ENCODE peak calls at places on chromosomes 3 and 15, in four cellular contexts. E is upper lobe of left lung, R is H7, C is small intestine. W is an unnamed sample. For H3K27me3, the result is how much of the 10 kb centered on the place peaks cover.

GRCh38 chr3:71628571-71628970 is 45.0 kb upstream of the FOXP1 start:
- DNase-seq in R (no peak), C (no peak), E (no peak), W (no peak)

GRCh38 chr3:69033470-69033869 is 18.7 kb downstream of the TMF1 start:
- DNase-seq in R (no peak), C (no peak), E (no peak), W (no peak)

GRCh38 chr3:23746473-23746872 is 59.3 kb upstream of the UBE2E1 start:
- DNase-seq in C (no peak), R (peak), E (no peak), W (no peak)

GRCh38 chr15:52331490-52332240 is 36.1 kb upstream of the MYO5C start:
- DNase-seq in R (peak), E (peak), C (peak), W (no peak)

GRCh38 chr3:57128863-57129602 is 36.1 kb downstream of the IL17RD start:
- DNase-seq in R (no peak), E (no peak), C (no peak), W (no peak)

GRCh38 chr3:176055851-176056250 is 1141.4 kb downstream of the TBL1XR1 start:
- DNase-seq in C (no peak), E (no peak), R (no peak), W (no peak)

GRCh38 chr3:36142746-36143145 is 237.6 kb upstream of the STAC start:
- DNase-seq in C (no peak), R (no peak), E (no peak), W (no peak)

GRCh38 chr3:119330858-119331257 is 36.7 kb downstream of the ARHGAP31 start:
- DNase-seq in E (no peak), C (no peak), R (no peak), W (no peak)

GRCh38 chr15:96353931-96354730 is 23.6 kb downstream of the NR2F2 start:
- DNase-seq in R (peak), E (no peak), C (no peak), W (no peak)

GRCh38 chr3:111547645-111548044 is 5.6 kb downstream of the CD96 start:
- DNase-seq in C (peak), R (no peak), E (no peak), W (no peak)

GRCh38 chr3:48830660-48831190 is 16.9 kb downstream of the PRKAR2A start:
- DNase-seq in E (no peak), R (no peak), C (no peak), W (no peak)

GRCh38 chr3:171218069-171218468 is 191.5 kb upstream of the SLC2A2 start:
- DNase-seq in C (no peak), E (no peak), R (no peak), W (no peak)

GRCh38 chr15:90425726-90426346 is 37.8 kb downstream of the IQGAP1 start:
- DNase-seq in E (no peak), C (no peak), R (no peak), W (no peak)

GRCh38 chr3:124812291-124813265 is 74.6 kb downstream of the ITGB5 start:
- DNase-seq in E (peak), R (no peak), C (peak), W (peak)

GRCh38 chr3:38645076-38645475 is 4.4 kb downstream of the SCN5A start:
- DNase-seq in C (no peak), E (peak), R (peak), W (no peak)

GRCh38 chr15:38072507-38073277 is 138.3 kb downstream of the TMCO5A start:
- DNase-seq in R (peak), E (peak), C (peak), W (peak)

GRCh38 chr3:28134792-28135375 is 106.5 kb upstream of the CMC1 start:
- DNase-seq in C (peak), E (no peak), R (no peak), W (no peak)

GRCh38 chr3:132984181-132984580 is 54.0 kb upstream of the TMEM108 start:
- DNase-seq in E (no peak), R (no peak), C (no peak), W (no peak)

GRCh38 chr15:100501095-100501494 is 27.7 kb downstream of the CERS3 start:
- DNase-seq in E (no peak), C (no peak), R (no peak), W (no peak)

GRCh38 chr3:11060500-11061251 is 68.1 kb downstream of the SLC6A1 start:
- DNase-seq in R (peak), E (peak), C (peak), W (peak)

GRCh38 chr3:33035596-33035995 is 61.4 kb downstream of the GLB1 start:
- DNase-seq in C (no peak), R (no peak), E (no peak), W (no peak)

GRCh38 chr15:83526319-83526718 is 79.2 kb downstream of the SH3GL3 start:
- DNase-seq in R (no peak), C (no peak), E (no peak), W (no peak)

GRCh38 chr3:148190441-148190990 is 507.2 kb upstream of the AGTR1 start:
- DNase-seq in R (no peak), C (no peak), E (no peak), W (no peak)

GRCh38 chr15:80773122-80773551 is 6.0 kb upstream of the CEMIP start:
- DNase-seq in E (no peak), C (no peak), R (no peak), W (no peak)

GRCh38 chr15:98547255-98547654 is 101.1 kb upstream of the IGF1R start:
- DNase-seq in E (no peak), C (no peak), R (no peak), W (no peak)

GRCh38 chr3:16839271-16840110 is 45.3 kb upstream of the PLCL2 start:
- DNase-seq in E (no peak), R (peak), C (no peak), W (no peak)

GRCh38 chr3:104908761-104909160 is 457.9 kb upstream of the ALCAM start:
- DNase-seq in E (no peak), R (peak), C (no peak), W (no peak)

GRCh38 chr3:148512648-148513047 is 185.1 kb upstream of the AGTR1 start:
- DNase-seq in E (no peak), R (no peak), C (no peak), W (no peak)

GRCh38 chr3:128438488-128439072 is 28.1 kb downstream of the DNAJB8 start:
- DNase-seq in R (peak), C (no peak), E (no peak), W (no peak)

GRCh38 chr15:64985382-64986033 is 4.2 kb downstream of the SPG21 start:
- DNase-seq in E (peak), C (no peak), R (no peak), W (no peak)

GRCh38 chr15:88035381-88035780 is 221.2 kb downstream of the NTRK3 start:
- DNase-seq in E (no peak), R (no peak), C (no peak), W (no peak)
- H3K27me3 ChIP-seq in E (under half), R (under half), C (under half), W (under half)

GRCh38 chr15:39936187-39936586 is 2.3 kb downstream of the EIF2AK4 start:
- DNase-seq in E (no peak), R (no peak), C (no peak), W (no peak)

GRCh38 chr15:39934415-39935044 is 615 bp downstream of the EIF2AK4 start:
- DNase-seq in E (no peak), R (no peak), C (peak), W (no peak)

GRCh38 chr15:39936681-39937080 is 2.8 kb downstream of the EIF2AK4 start:
- DNase-seq in E (no peak), R (no peak), C (no peak), W (no peak)

GRCh38 chr15:39931615-39932014 is 2.3 kb upstream of the EIF2AK4 start:
- DNase-seq in R (no peak), C (no peak), E (no peak), W (no peak)

DNA sequence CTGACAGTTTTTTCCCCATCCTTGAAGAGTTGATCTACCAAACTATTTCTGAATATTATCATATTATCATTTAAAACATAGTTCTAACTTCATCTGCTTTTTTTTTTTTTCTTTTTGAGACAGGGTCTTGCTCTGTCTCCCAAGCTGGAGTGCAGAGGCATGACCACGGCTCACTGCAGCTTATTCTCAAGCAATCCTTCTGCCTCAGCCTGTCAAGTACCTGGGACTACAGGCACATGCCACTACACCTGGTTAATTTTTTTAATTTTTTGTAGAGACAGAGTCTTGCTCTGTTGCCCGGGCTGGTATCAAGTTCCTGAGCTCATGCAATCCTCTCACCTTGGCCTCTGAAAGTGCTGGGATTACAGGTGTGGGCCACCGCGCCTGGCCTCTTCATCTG is 1.3 kb downstream of the EIF2AK4 start:
- DNase-seq in C (no peak), E (no peak), R (no peak), W (no peak)
- H3K4me3 ChIP-seq in C (no peak), E (no peak), R (no peak), W (peak)

DNA sequence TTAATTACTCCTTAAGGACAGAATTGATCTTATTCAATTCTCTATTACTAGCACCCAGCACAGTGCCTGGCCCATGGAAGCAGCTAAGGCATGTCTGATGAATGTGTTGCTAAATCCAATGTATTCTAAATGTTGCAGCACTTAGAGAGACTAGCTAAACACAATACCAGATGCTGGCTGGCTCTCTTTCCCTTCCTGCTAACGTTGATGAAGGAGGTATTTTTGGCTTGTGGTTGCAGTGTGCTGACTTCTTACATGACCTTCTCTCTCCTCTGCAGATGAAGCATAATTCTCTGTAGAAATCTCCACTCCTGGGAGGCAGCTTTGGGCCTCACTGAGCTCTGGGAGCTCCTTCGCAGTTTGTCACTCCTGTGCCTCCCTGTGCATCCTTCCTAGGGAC is 183.6 kb downstream of the PEX5L start:
- DNase-seq in E (no peak), C (no peak), R (no peak), W (no peak)
- H3K27me3 ChIP-seq in E (under half), C (under half), R (under half), W (under half)

DNA sequence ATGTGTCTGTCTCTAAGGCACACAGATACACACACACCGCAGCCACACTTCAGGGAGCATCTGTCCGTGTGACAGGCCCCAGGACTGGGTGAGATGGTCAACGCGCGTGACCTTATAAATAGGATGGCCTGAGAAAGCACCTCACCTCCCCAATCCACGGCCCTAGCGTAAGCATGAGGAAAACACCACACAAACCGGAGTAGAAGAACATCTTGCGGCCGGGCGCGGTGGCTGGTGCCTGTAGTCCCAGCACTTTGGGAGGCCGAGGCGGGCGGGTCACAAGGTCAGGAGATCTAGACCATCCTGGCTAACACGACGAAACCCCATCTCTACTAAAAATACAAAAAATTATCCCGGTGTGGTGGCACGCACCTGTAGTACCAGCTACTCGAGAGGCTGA is 1.6 kb downstream of the NIPA1 start:
- DNase-seq in R (no peak), E (no peak), C (no peak), W (no peak)
- H3K4me3 ChIP-seq in R (no peak), E (no peak), C (no peak), W (peak)

GRCh38 chr15:69561071-69561784 is 108.6 kb downstream of the RPLP1 start:
- DNase-seq in R (no peak), E (no peak), C (peak), W (no peak)
- H3K27me3 ChIP-seq in R (under half), E (under half), C (under half), W (under half)

GRCh38 chr3:122247087-122247824 is 63.8 kb downstream of the CASR start:
- DNase-seq in C (no peak), E (peak), R (no peak), W (no peak)
- H3K4me3 ChIP-seq in C (no peak), E (no peak), R (no peak), W (no peak)

GRCh38 chr3:25344609-25345008 is 83.5 kb upstream of the RARB start:
- DNase-seq in C (no peak), E (no peak), R (no peak), W (no peak)

GRCh38 chr3:25348996-25349576 is 79.0 kb upstream of the RARB start:
- DNase-seq in E (no peak), R (no peak), C (no peak), W (no peak)

GRCh38 chr3:25354071-25354470 is 74.0 kb upstream of the RARB start:
- DNase-seq in R (no peak), C (no peak), E (no peak), W (no peak)

GRCh38 chr3:25350741-25351140 is 77.3 kb upstream of the RARB start:
- DNase-seq in R (no peak), E (no peak), C (no peak), W (no peak)

DNA sequence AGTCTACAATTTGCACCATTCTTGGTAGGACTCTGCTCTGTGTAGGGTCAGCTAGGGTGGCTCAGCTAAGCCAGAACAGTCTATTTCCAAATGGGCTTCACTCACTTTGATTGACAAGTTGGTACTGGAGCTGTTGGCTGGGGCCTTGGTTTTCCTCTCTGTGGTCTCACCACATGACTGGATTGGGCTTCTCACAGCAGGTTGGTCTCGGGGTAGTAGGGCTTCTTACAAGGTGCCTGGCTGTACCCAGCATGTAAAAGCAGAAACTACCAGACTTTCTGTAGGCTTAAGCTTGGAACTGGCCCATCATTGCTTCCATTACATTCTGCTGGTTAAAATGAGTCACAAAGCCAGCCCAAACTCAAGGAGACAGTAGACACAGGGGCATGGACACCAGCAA is 78.2 kb upstream of the RARB start:
- DNase-seq in C (no peak), R (no peak), E (no peak), W (no peak)
- H3K27me3 ChIP-seq in C (under half), R (under half), E (under half), W (under half)

GRCh38 chr15:85414495-85414894 is 34.1 kb downstream of the AKAP13 start:
- DNase-seq in E (no peak), R (no peak), C (no peak), W (no peak)

GRCh38 chr15:85412956-85413854 is 32.8 kb downstream of the AKAP13 start:
- DNase-seq in R (peak), C (peak), E (peak), W (no peak)

GRCh38 chr15:85414037-85414436 is 33.6 kb downstream of the AKAP13 start:
- DNase-seq in C (no peak), E (no peak), R (no peak), W (no peak)

GRCh38 chr15:85414991-85415390 is 34.6 kb downstream of the AKAP13 start:
- DNase-seq in R (no peak), C (no peak), E (no peak), W (no peak)

GRCh38 chr15:85411992-85412538 is 31.7 kb downstream of the AKAP13 start:
- DNase-seq in E (no peak), R (no peak), C (no peak), W (no peak)
- H3K4me3 ChIP-seq in E (no peak), R (no peak), C (no peak), W (no peak)

GRCh38 chr3:184486614-184487013 is 75.0 kb upstream of the EPHB3 start:
- DNase-seq in R (no peak), C (no peak), E (no peak), W (no peak)

GRCh38 chr3:184489457-184489856 is 72.1 kb upstream of the EPHB3 start:
- DNase-seq in C (no peak), E (no peak), R (no peak), W (no peak)

GRCh38 chr3:184485256-184485655 is 76.3 kb upstream of the EPHB3 start:
- DNase-seq in C (no peak), R (no peak), E (no peak), W (no peak)

GRCh38 chr3:184488577-184488976 is 73.0 kb upstream of the EPHB3 start:
- DNase-seq in C (no peak), R (no peak), E (no peak), W (no peak)

GRCh38 chr3:184485906-184486305 is 75.7 kb upstream of the EPHB3 start:
- DNase-seq in C (no peak), R (no peak), E (no peak), W (no peak)
- H3K27me3 ChIP-seq in C (under half), R (under half), E (under half), W (under half)

GRCh38 chr3:66497982-66498671 is 2.7 kb downstream of the LRIG1 start:
- DNase-seq in C (peak), E (no peak), R (no peak), W (no peak)
- H3K4me3 ChIP-seq in C (no peak), E (no peak), R (peak), W (peak)